ENCODE peak calls at places on chromosomes 13 and 19, in five cellular contexts. One of them, this sample, is unnamed.

GRCh38 chr13:30607908-30608307 is 9.8 kb upstream of the USPL1 start:
- DNase-seq in progenitor cell of endocrine pancreas: no peak
- DNase-seq in posterior vena cava: no peak
- DNase-seq in activated gamma-delta T cell treated with anti-CD3 and anti-CD28 coated beads, Interleukin-2, amount 50 U/mL, for 16 hours: peak
- DNase-seq in stimulated activated naive CD8-positive, alpha-beta T cell treated with anti-CD3 and anti-CD28 coated beads, Interleukin-15, amount 100 ng/mL, for 72 hours: peak
- DNase-seq in this sample: peak

GRCh38 chr19:44072543-44073401 is 813 bp downstream of the ZNF284 start:
- DNase-seq in activated gamma-delta T cell treated with anti-CD3 and anti-CD28 coated beads, Interleukin-2, amount 50 U/mL, for 16 hours: no peak
- DNase-seq in posterior vena cava: no peak
- DNase-seq in stimulated activated naive CD8-positive, alpha-beta T cell treated with anti-CD3 and anti-CD28 coated beads, Interleukin-15, amount 100 ng/mL, for 72 hours: no peak
- DNase-seq in progenitor cell of endocrine pancreas: no peak
- DNase-seq in this sample: no peak

GRCh38 chr19:49823472-49823871 is 5.4 kb downstream of the MED25 start:
- DNase-seq in progenitor cell of endocrine pancreas: no peak
- DNase-seq in activated gamma-delta T cell treated with anti-CD3 and anti-CD28 coated beads, Interleukin-2, amount 50 U/mL, for 16 hours: no peak
- DNase-seq in posterior vena cava: no peak
- DNase-seq in stimulated activated naive CD8-positive, alpha-beta T cell treated with anti-CD3 and anti-CD28 coated beads, Interleukin-15, amount 100 ng/mL, for 72 hours: no peak
- DNase-seq in this sample: no peak

GRCh38 chr19:29578349-29578748 is 27.7 kb upstream of the POP4 start:
- DNase-seq in activated gamma-delta T cell treated with anti-CD3 and anti-CD28 coated beads, Interleukin-2, amount 50 U/mL, for 16 hours: no peak
- DNase-seq in progenitor cell of endocrine pancreas: no peak
- DNase-seq in posterior vena cava: no peak
- DNase-seq in stimulated activated naive CD8-positive, alpha-beta T cell treated with anti-CD3 and anti-CD28 coated beads, Interleukin-15, amount 100 ng/mL, for 72 hours: no peak
- DNase-seq in this sample: no peak

GRCh38 chr19:3459322-3459881 is 20.9 kb downstream of the SMIM24 start:
- DNase-seq in posterior vena cava: peak
- DNase-seq in progenitor cell of endocrine pancreas: no peak
- DNase-seq in stimulated activated naive CD8-positive, alpha-beta T cell treated with anti-CD3 and anti-CD28 coated beads, Interleukin-15, amount 100 ng/mL, for 72 hours: no peak
- DNase-seq in activated gamma-delta T cell treated with anti-CD3 and anti-CD28 coated beads, Interleukin-2, amount 50 U/mL, for 16 hours: no peak
- DNase-seq in this sample: no peak

GRCh38 chr19:54201980-54202379 is 1.3 kb downstream of the RPS9 start:
- DNase-seq in stimulated activated naive CD8-positive, alpha-beta T cell treated with anti-CD3 and anti-CD28 coated beads, Interleukin-15, amount 100 ng/mL, for 72 hours: no peak
- DNase-seq in posterior vena cava: peak
- DNase-seq in progenitor cell of endocrine pancreas: no peak
- DNase-seq in activated gamma-delta T cell treated with anti-CD3 and anti-CD28 coated beads, Interleukin-2, amount 50 U/mL, for 16 hours: no peak
- DNase-seq in this sample: no peak

GRCh38 chr13:65378484-65378883 is 1851.7 kb downstream of the PCDH9 start:
- DNase-seq in stimulated activated naive CD8-positive, alpha-beta T cell treated with anti-CD3 and anti-CD28 coated beads, Interleukin-15, amount 100 ng/mL, for 72 hours: no peak
- DNase-seq in posterior vena cava: no peak
- DNase-seq in progenitor cell of endocrine pancreas: no peak
- DNase-seq in activated gamma-delta T cell treated with anti-CD3 and anti-CD28 coated beads, Interleukin-2, amount 50 U/mL, for 16 hours: no peak
- DNase-seq in this sample: no peak

GRCh38 chr19:16527971-16528521 is 14.2 kb downstream of the CHERP start:
- DNase-seq in activated gamma-delta T cell treated with anti-CD3 and anti-CD28 coated beads, Interleukin-2, amount 50 U/mL, for 16 hours: no peak
- DNase-seq in stimulated activated naive CD8-positive, alpha-beta T cell treated with anti-CD3 and anti-CD28 coated beads, Interleukin-15, amount 100 ng/mL, for 72 hours: peak
- DNase-seq in posterior vena cava: no peak
- DNase-seq in progenitor cell of endocrine pancreas: no peak
- DNase-seq in this sample: peak

This sample was measured in stimulated activated effector memory CD8-positive, alpha-beta T cell treated with anti-CD3 and anti-CD28 coated beads, Interleukin-12 subunit alpha, Interleukin-12 subunit beta, amount 100 ng/mL, for 72 hours.